ENCODE peak calls at places on chromosomes 4 and X, in seven cellular contexts. S is transverse colon; U is left lung; L is Peyer's patch; I is K562; F is CD8-positive, alpha-beta memory T cell; K is testis. W is an unnamed sample.

GRCh38 chr4:153684182-153685073 is at the start of gene TLR2:
- DNase-seq in S (peak; percentile 73), U (peak; percentile 91), L (peak; percentile 86), I (no peak), F (peak; percentile 56), K (peak; percentile 18), W (peak; percentile 77)

GRCh38 chrX:27186671-27187070 is 276.5 kb downstream of the PPP4R3C start:
- DNase-seq in S (peak; percentile 9), U (no peak), L (no peak), I (peak; percentile 4), F (peak; percentile 23), K (peak; percentile 19), W (no peak)

GRCh38 chr4:17717301-17717700 is 64.1 kb downstream of the FAM184B start:
- DNase-seq in S (no peak), U (no peak), L (no peak), I (no peak), F (no peak), K (no peak), W (no peak)

GRCh38 chr4:80989921-80990544 is 40.5 kb upstream of the BMP3 start:
- DNase-seq in S (no peak), U (no peak), L (no peak), I (peak; percentile 27), F (peak; percentile 45), K (peak; percentile 43), W (no peak)

GRCh38 chrX:125202486-125203378 is 116.9 kb upstream of the TEX13C start:
- DNase-seq in S (no peak), U (no peak), L (no peak), I (no peak), F (no peak), K (peak; percentile 12), W (no peak)

GRCh38 chrX:34379891-34380290 is 247.8 kb upstream of the FAM47A start:
- DNase-seq in S (no peak), U (no peak), L (no peak), I (no peak), F (no peak), K (no peak), W (no peak)

GRCh38 chr4:176238819-176239218 is 30.2 kb downstream of the ASB5 start:
- DNase-seq in S (no peak), U (no peak), L (no peak), I (no peak), F (no peak), K (no peak), W (no peak)

GRCh38 chrX:287670-288069 is 6.5 kb downstream of the PLCXD1 start:
- DNase-seq in S (no peak), U (peak; percentile 7), L (no peak), I (no peak), F (no peak), K (no peak), W (peak; percentile 12)

GRCh38 chr4:38672247-38673071 is 8.5 kb downstream of the KLF3 start:
- DNase-seq in S (no peak), U (no peak), L (no peak), I (peak; percentile 71), F (no peak), K (no peak), W (no peak)

GRCh38 chr4:38674206-38675144 is 10.5 kb downstream of the KLF3 start:
- DNase-seq in S (no peak), U (no peak), L (no peak), I (peak; percentile 57), F (peak; percentile 30), K (no peak), W (no peak)

GRCh38 chr4:38675167-38676121 is 11.4 kb downstream of the KLF3 start:
- DNase-seq in S (peak; percentile 90), U (peak; percentile 50), L (no peak), I (peak; percentile 67), F (peak; percentile 78), K (peak; percentile 94), W (no peak)

GRCh38 chr4:38671594-38671943 is 7.6 kb downstream of the KLF3 start:
- DNase-seq in S (no peak), U (no peak), L (no peak), I (no peak), F (peak; percentile 64), K (no peak), W (no peak)

DNA sequence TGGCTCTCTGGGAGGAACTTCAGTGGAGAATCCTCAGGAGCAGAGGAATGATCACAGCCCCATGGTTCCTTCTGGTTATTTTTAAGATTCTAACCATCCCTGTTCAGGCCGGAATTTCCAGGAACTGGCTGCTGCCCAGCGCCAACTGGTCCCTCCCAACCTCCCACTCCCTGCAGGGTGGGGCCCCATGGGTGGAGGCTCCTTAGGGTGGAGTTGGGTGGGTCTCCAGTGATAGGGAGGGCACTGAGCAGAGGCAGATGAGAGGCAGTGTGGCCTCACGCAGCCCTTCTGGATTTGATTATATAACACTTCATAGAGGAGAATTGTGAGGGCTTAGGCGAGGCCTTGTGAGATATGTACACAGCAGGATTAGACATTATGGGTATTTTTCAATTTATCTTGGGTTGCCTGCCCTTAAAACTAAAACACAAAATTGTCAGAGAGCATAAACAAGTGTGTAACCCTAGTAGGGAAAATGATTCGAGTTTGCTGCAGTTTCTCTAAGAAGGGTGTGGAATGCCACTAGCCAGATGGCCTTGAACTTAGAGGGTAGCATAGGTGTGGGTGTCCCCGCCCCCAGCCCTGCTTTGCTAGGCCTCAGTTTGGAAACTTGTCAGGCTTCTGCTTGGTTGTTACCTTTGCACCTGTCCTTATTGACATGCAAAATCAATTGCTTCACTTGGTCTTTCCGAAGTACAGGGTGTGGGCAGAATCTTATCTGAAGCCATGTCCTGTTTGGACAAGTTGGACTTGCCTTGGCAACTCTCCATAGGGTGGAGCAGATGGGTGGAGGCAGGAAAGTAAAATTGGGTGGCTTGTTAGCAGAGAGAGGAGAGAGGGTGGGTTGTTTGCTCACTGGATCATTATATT is 9.3 kb downstream of the KLF3 start:
- DNase-seq in S (peak; percentile 93), U (peak; percentile 78), L (peak; percentile 88), I (peak; percentile 89), F (peak; percentile 27), K (peak; percentile 32), W (peak; percentile 73)
- H3K4me1 ChIP-seq in S (peaks cover 95% of the 10 kb centered on the region), U (peaks cover 68% of the 10 kb centered on the region), L (peaks cover 95% of the 10 kb centered on the region), I (peaks cover 67% of the 10 kb centered on the region), F (peaks cover 97% of the 10 kb centered on the region), K (peaks cover 68% of the 10 kb centered on the region), W (peaks cover 75% of the 10 kb centered on the region)

GRCh38 chr4:75844151-75844662 is 58.0 kb downstream of the PPEF2 start:
- DNase-seq in S (no peak), U (no peak), L (no peak), I (no peak), F (no peak), K (peak; percentile 36), W (no peak)
- H3K4me3 ChIP-seq in S (no peak overlapping the region), U (no peak overlapping the region), L (no peak overlapping the region), I (no peak overlapping the region), F (no peak overlapping the region), K (no peak overlapping the region), W (no peak overlapping the region)

DNA sequence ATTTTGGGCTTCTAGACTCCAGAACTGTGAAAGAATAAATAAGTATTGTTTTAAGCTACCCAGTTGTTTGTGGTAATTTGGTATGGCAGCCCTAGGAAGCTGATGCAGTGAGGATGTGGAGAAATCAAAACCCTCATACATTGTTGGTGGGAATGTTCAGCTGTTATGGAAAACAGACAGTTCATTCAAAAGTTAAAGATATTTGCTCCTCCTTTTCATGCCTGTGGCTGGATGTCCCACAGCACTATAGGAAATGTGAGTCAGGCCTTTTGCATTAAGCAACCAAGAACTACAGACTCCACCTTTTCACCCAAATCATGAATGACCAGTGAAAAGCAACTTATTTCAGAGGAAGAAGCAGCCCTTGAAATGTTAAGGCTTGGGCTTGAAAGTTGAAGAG is 6.7 kb downstream of the BBS12 start:
- DNase-seq in S (no peak), U (no peak), L (no peak), I (no peak), F (no peak), K (no peak), W (no peak)
- H3K27ac ChIP-seq in S (no peak overlapping the region), U (no peak overlapping the region), L (no peak overlapping the region), I (no peak overlapping the region), F (no peak overlapping the region), K (no peak overlapping the region), W (peak overlapping the region; percentile 6)

GRCh38 chr4:41154001-41154813 is 60.1 kb downstream of the APBB2 start:
- DNase-seq in S (no peak), U (no peak), L (no peak), I (no peak), F (no peak), K (no peak), W (no peak)
- H3K4me1 ChIP-seq in S (peaks cover 29% of the 10 kb centered on the region), U (no peaks in the 10 kb centered on the region), L (no peaks in the 10 kb centered on the region), I (no peaks in the 10 kb centered on the region), F (no peaks in the 10 kb centered on the region), K (peaks cover 5% of the 10 kb centered on the region), W (peaks cover 51% of the 10 kb centered on the region)

GRCh38 chrX:131709553-131709952 is 165.7 kb downstream of the OR13H1 start:
- DNase-seq in S (no peak), U (no peak), L (no peak), I (no peak), F (no peak), K (no peak), W (no peak)

GRCh38 chrX:131711478-131711867 is 167.6 kb downstream of the OR13H1 start:
- DNase-seq in S (no peak), U (no peak), L (no peak), I (no peak), F (no peak), K (no peak), W (no peak)
- H3K4me3 ChIP-seq in S (no peak overlapping the region), U (no peak overlapping the region), L (no peak overlapping the region), I (no peak overlapping the region), F (no peak overlapping the region), K (no peak overlapping the region), W (no peak overlapping the region)

GRCh38 chrX:138859421-138859820 is 147.9 kb upstream of the FGF13 start:
- DNase-seq in S (no peak), U (no peak), L (no peak), I (no peak), F (no peak), K (no peak), W (no peak)
- H3K27ac ChIP-seq in S (no peak overlapping the region), U (no peak overlapping the region), L (no peak overlapping the region), I (no peak overlapping the region), F (no peak overlapping the region), K (no peak overlapping the region), W (no peak overlapping the region)

GRCh38 chr4:151415978-151416377 is 7.0 kb downstream of the FHIP1A start:
- DNase-seq in S (no peak), U (no peak), L (no peak), I (no peak), F (no peak), K (no peak), W (no peak)
- H3K4me1 ChIP-seq in S (peaks cover 4% of the 10 kb centered on the region), U (peaks cover 6% of the 10 kb centered on the region), L (no peaks in the 10 kb centered on the region), I (no peaks in the 10 kb centered on the region), F (no peaks in the 10 kb centered on the region), K (no peaks in the 10 kb centered on the region), W (peaks cover 53% of the 10 kb centered on the region)